ENCODE peak calls at places on chromosomes 13 and 19, in six cellular contexts. X is foreskin fibroblast; H is cardiac muscle cell; E is psoas muscle; Y is A549; F is CD8-positive, alpha-beta T cell. P is an unnamed sample.

GRCh38 chr13:97235549-97236206 is 13.5 kb downstream of the MBNL2 start:
- DNase-seq in X (peak), H (no peak), E (no peak), Y (no peak), F (no peak), P (no peak)

GRCh38 chr19:48342414-48342738 is 17.0 kb downstream of the EMP3 start:
- DNase-seq in X (no peak), H (no peak), E (no peak), Y (no peak), F (no peak), P (no peak)

GRCh38 chr19:38209671-38210457 is 14.2 kb downstream of the DPF1 start:
- DNase-seq in X (peak), H (peak), E (peak), Y (no peak), F (no peak), P (peak)

GRCh38 chr13:19067767-19068166 is 113.9 kb downstream of the TUBA3C start:
- DNase-seq in X (no peak), H (no peak), E (no peak), Y (no peak), F (no peak), P (no peak)

GRCh38 chr19:57293719-57294118 is 13.4 kb downstream of the ZNF460 start:
- DNase-seq in X (no peak), H (no peak), E (no peak), Y (no peak), F (no peak), P (no peak)

GRCh38 chr13:40596484-40596883 is 70.0 kb downstream of the FOXO1 start:
- DNase-seq in X (no peak), H (no peak), E (no peak), Y (no peak), F (no peak), P (no peak)

GRCh38 chr19:35223856-35224505 is 4.6 kb downstream of the FAM187B start:
- DNase-seq in X (peak), H (no peak), E (no peak), Y (no peak), F (no peak), P (peak)

GRCh38 chr13:73792796-73793195 is 341.4 kb downstream of the KLF12 start:
- DNase-seq in X (peak), H (no peak), E (no peak), Y (no peak), F (no peak), P (no peak)

GRCh38 chr13:27644302-27644701 is 22.6 kb downstream of the POLR1D start:
- DNase-seq in X (peak), H (no peak), E (no peak), Y (no peak), F (no peak), P (peak)

GRCh38 chr19:42594617-42595489 is at the start of gene CEACAM8:
- DNase-seq in X (no peak), H (no peak), E (no peak), Y (no peak), F (no peak), P (no peak)

GRCh38 chr19:17543991-17544390 is 11.5 kb upstream of the COLGALT1 start:
- DNase-seq in X (no peak), H (no peak), E (no peak), Y (no peak), F (no peak), P (no peak)

GRCh38 chr19:47035127-47035494 is 13.3 kb downstream of the TMEM160 start:
- DNase-seq in X (peak), H (no peak), E (no peak), Y (peak), F (no peak), P (peak)

GRCh38 chr13:96053003-96053703 is at the start of gene UGGT2:
- DNase-seq in X (peak), H (peak), E (peak), Y (peak), F (no peak), P (peak)

GRCh38 chr13:25608181-25608580 is 236.4 kb downstream of the ATP8A2 start:
- DNase-seq in X (peak), H (no peak), E (no peak), Y (no peak), F (no peak), P (peak)

GRCh38 chr13:94433055-94433947 is 46.2 kb downstream of the DCT start:
- DNase-seq in X (no peak), H (peak), E (no peak), Y (no peak), F (no peak), P (no peak)

GRCh38 chr19:7730286-7731217 is 1.4 kb downstream of the CLEC4G start:
- DNase-seq in X (no peak), H (no peak), E (no peak), Y (no peak), F (no peak), P (no peak)

GRCh38 chr13:99375806-99376080 is 68.5 kb upstream of the GPR183 start:
- DNase-seq in X (no peak), H (no peak), E (no peak), Y (no peak), F (no peak), P (no peak)

GRCh38 chr13:45219938-45220375 is 19.1 kb upstream of the KCTD4 start:
- DNase-seq in X (peak), H (no peak), E (no peak), Y (peak), F (no peak), P (peak)

GRCh38 chr13:57044910-57045309 is 95.8 kb upstream of the PRR20A start:
- DNase-seq in X (no peak), H (no peak), E (no peak), Y (no peak), F (no peak), P (no peak)

GRCh38 chr13:26011996-26012688 is 39.7 kb downstream of the SHISA2 start:
- DNase-seq in X (no peak), H (no peak), E (no peak), Y (no peak), F (peak), P (peak)

GRCh38 chr19:33492951-33493350 is 28.6 kb downstream of the PEPD start:
- DNase-seq in X (no peak), H (no peak), E (no peak), Y (no peak), F (no peak), P (no peak)

GRCh38 chr19:38162094-38162493 is 61.9 kb downstream of the DPF1 start:
- DNase-seq in X (peak), H (no peak), E (no peak), Y (no peak), F (no peak), P (no peak)

GRCh38 chr19:2567580-2567979 is 91.7 kb downstream of the GADD45B start:
- DNase-seq in X (no peak), H (no peak), E (peak), Y (no peak), F (no peak), P (no peak)

GRCh38 chr13:99380921-99381645 is 73.9 kb upstream of the GPR183 start:
- DNase-seq in X (no peak), H (no peak), E (no peak), Y (no peak), F (no peak), P (no peak)

GRCh38 chr19:42290523-42291436 is 11.2 kb upstream of the PRR19 start:
- DNase-seq in X (peak), H (peak), E (peak), Y (peak), F (no peak), P (no peak)

GRCh38 chr13:111051656-111052232 is 63.4 kb upstream of the ARHGEF7 start:
- DNase-seq in X (no peak), H (no peak), E (no peak), Y (no peak), F (no peak), P (no peak)

GRCh38 chr13:111051041-111051440 is 64.1 kb upstream of the ARHGEF7 start:
- DNase-seq in X (no peak), H (no peak), E (no peak), Y (no peak), F (no peak), P (no peak)

GRCh38 chr13:111048387-111048786 is 66.7 kb upstream of the ARHGEF7 start:
- DNase-seq in X (no peak), H (no peak), E (no peak), Y (no peak), F (no peak), P (no peak)

GRCh38 chr13:111049791-111050538 is 65.1 kb upstream of the ARHGEF7 start:
- DNase-seq in X (peak), H (peak), E (peak), Y (no peak), F (no peak), P (peak)

GRCh38 chr13:111050539-111050879 is 64.6 kb upstream of the ARHGEF7 start:
- DNase-seq in X (no peak), H (no peak), E (no peak), Y (no peak), F (no peak), P (no peak)
- TF ChIP-seq CTCF in X (no peak), H (no peak), E (no peak), Y (no peak), F (no peak), P (no peak)

GRCh38 chr19:28701491-28701890 is 511.5 kb downstream of the UQCRFS1 start:
- DNase-seq in X (peak), H (no peak), E (no peak), Y (no peak), F (no peak), P (peak)

GRCh38 chr19:28700176-28700575 is 512.8 kb downstream of the UQCRFS1 start:
- DNase-seq in X (no peak), H (no peak), E (no peak), Y (no peak), F (no peak), P (peak)

GRCh38 chr19:28703400-28703956 is 509.5 kb downstream of the UQCRFS1 start:
- DNase-seq in X (no peak), H (no peak), E (no peak), Y (no peak), F (no peak), P (no peak)

GRCh38 chr19:28706693-28707092 is 506.3 kb downstream of the UQCRFS1 start:
- DNase-seq in X (peak), H (no peak), E (no peak), Y (no peak), F (no peak), P (peak)

DNA sequence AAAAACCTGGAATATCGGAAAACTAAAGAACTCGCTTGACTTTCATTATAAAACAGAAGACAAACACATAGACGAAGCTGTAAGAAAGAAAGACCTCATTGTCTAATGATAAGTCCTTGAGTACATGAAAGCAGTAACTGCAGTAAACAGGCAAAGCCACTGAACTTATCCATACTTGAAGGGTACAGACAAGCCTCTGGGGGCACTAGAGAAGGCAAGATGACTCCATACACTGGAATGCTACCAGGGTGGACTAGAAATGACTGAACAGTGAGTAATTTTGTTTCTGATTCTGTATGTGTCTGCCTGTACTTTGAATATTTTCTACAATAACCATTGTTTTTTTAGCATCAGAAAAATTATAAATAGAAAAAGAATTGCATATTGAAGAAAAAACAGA is 507.9 kb downstream of the UQCRFS1 start:
- DNase-seq in X (peak), H (peak), E (no peak), Y (peak), F (no peak), P (peak)
- TF ChIP-seq CTCF in X (peak), H (peak), E (no peak), Y (no peak), F (no peak), P (peak)

DNA sequence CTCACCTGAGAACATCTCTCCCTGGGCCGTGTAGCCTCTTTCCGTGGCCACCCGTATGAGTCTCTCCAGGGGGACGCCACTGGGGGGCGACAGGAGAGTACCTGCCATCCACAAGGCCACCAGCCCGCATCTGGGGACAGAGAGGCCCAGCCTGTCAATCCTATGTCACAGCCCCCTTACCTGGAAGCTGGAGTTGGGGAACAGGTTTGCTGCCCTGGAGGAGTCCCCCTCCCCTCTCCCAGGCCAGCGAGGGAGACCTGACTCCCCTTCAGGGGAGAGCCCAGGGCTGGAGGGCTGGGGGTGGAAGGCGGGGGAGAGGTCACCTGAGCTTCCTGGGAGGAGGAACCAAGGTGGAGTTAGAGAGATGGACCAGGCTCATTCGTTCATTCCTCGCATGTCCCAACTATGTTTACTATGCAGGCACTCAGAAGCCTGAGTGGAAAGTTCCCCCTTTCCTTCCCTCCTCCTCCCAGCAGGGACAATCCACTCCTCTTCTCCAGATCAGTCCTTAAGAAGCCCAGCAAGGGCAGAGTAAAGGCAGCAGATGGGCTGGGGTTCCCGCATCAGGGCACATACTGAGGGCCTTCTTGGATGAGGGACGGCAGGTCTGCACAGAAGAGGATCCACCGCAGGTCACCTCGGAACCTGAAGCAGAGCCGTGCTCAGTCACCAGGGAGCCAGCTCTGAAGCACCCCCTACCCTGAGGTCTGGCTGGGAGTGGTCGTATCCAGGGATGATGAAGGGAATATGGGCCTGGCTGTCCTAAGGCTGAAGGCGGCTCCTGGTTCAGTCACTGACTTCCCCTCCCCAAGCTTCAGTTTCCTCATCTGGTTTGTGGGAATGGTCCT is 5.5 kb downstream of the ACTMAP start:
- DNase-seq in X (no peak), H (peak), E (no peak), Y (no peak), F (no peak), P (peak)
- TF ChIP-seq CTCF in X (no peak), H (no peak), E (peak), Y (peak), F (no peak), P (peak)

GRCh38 chr19:45960595-45961235 is 12.9 kb downstream of the NOVA2 start:
- DNase-seq in X (no peak), H (no peak), E (no peak), Y (no peak), F (no peak), P (no peak)
- TF ChIP-seq CTCF in X (no peak), H (no peak), E (no peak), Y (no peak), F (no peak), P (no peak)

GRCh38 chr19:970695-971094 is 13.4 kb upstream of the WDR18 start:
- DNase-seq in X (peak), H (no peak), E (no peak), Y (peak), F (no peak), P (peak)
- TF ChIP-seq CTCF in X (peak), H (peak), E (peak), Y (peak), F (peak), P (peak)

P was measured in choroid plexus epithelial cell.